ENCODE peak calls at places on chromosomes 4 and X, in nine cellular contexts. V is non-pigmented ciliary epithelial cell; Z is sciatic nerve; H is SW480; U is GM18507; M is fibroblast of pulmonary artery; G is OCI-LY7; S is activated naive CD8-positive, alpha-beta T cell treated with anti-CD3 and anti-CD28 coated beads for 36 hours; T is NB4. R is an unnamed sample.

GRCh38 chrX:3811331-3812311 is 98.2 kb upstream of the PRKX start:
- DNase-seq in Z (no peak), G (peak; percentile 58), T (peak; percentile 54), S (peak; percentile 26), H (peak; percentile 51), U (no peak), V (no peak), M (peak; percentile 62), R (peak; percentile 29)

GRCh38 chr4:67680568-67681222 is 20.3 kb downstream of the UBA6 start:
- DNase-seq in H (no peak), S (no peak), Z (no peak), V (peak; percentile 41), T (no peak), U (no peak), M (peak; percentile 38), G (no peak), R (no peak)

GRCh38 chr4:151356510-151356909 is 31.1 kb upstream of the SH3D19 start:
- DNase-seq in U (no peak), M (peak; percentile 5), T (peak; percentile 1), S (no peak), G (no peak), H (peak; percentile 22), Z (no peak), V (no peak), R (no peak)

GRCh38 chrX:45622538-45622937 is 421.9 kb upstream of the DIPK2B start:
- DNase-seq in Z (no peak), S (no peak), H (no peak), G (no peak), T (no peak), V (no peak), U (no peak), M (peak; percentile 10), R (no peak)

GRCh38 chr4:54741161-54741560 is 83.4 kb downstream of the KIT start:
- DNase-seq in V (no peak), G (no peak), S (no peak), Z (no peak), H (no peak), M (no peak), U (no peak), T (no peak), R (no peak)

GRCh38 chr4:144302704-144303536 is 162.4 kb upstream of the GYPA start:
- DNase-seq in M (no peak), S (no peak), H (no peak), G (no peak), Z (no peak), U (no peak), V (no peak), T (no peak), R (no peak)

GRCh38 chr4:69098470-69098869 is 2.2 kb downstream of the UGT2B7 start:
- DNase-seq in U (no peak), M (no peak), G (no peak), Z (no peak), H (no peak), T (no peak), S (no peak), V (no peak), R (no peak)

GRCh38 chr4:183078634-183079033 is 20.4 kb upstream of the WWC2 start:
- DNase-seq in T (no peak), H (no peak), U (no peak), V (no peak), G (no peak), M (no peak), S (no peak), Z (no peak), R (no peak)

GRCh38 chr4:127162741-127163140 is 470.0 kb upstream of the INTU start:
- DNase-seq in Z (no peak), H (no peak), U (no peak), S (no peak), V (no peak), G (no peak), M (peak; percentile 40), T (peak; percentile 58), R (peak; percentile 60)

GRCh38 chr4:103400405-103400804 is 202.3 kb upstream of the CENPE start:
- DNase-seq in V (peak; percentile 41), T (peak; percentile 17), H (peak; percentile 25), G (no peak), Z (no peak), M (peak; percentile 48), U (no peak), S (no peak), R (no peak)

GRCh38 chr4:33998204-33998603 is 2246.1 kb downstream of the ARAP2 start:
- DNase-seq in T (no peak), H (no peak), G (no peak), M (no peak), Z (no peak), V (no peak), U (no peak), S (no peak), R (no peak)

GRCh38 chrX:11125079-11125478 is 13.9 kb downstream of the HCCS start:
- DNase-seq in H (no peak), U (no peak), G (no peak), V (no peak), S (no peak), M (no peak), Z (no peak), T (no peak), R (no peak)

GRCh38 chrX:39935414-39936064 is 162.2 kb downstream of the BCOR start:
- DNase-seq in M (no peak), H (no peak), V (no peak), G (no peak), Z (no peak), U (no peak), S (no peak), T (no peak), R (no peak)

GRCh38 chr4:7626551-7626950 is 191.8 kb upstream of the PSAPL1 start:
- DNase-seq in T (no peak), M (no peak), V (no peak), S (no peak), H (no peak), Z (no peak), G (no peak), U (no peak), R (no peak)

GRCh38 chrX:25344191-25344936 is 328.6 kb upstream of the ARX start:
- DNase-seq in H (peak; percentile 13), M (no peak), U (no peak), Z (no peak), G (no peak), V (no peak), T (no peak), S (no peak), R (no peak)

GRCh38 chr4:66252291-66252690 is 582.0 kb upstream of the EPHA5 start:
- DNase-seq in T (no peak), M (peak; percentile 21), S (no peak), Z (no peak), U (no peak), H (peak; percentile 1), V (no peak), G (no peak), R (no peak)

GRCh38 chrX:110944323-110944761 is 148.7 kb upstream of the CHRDL1 start:
- DNase-seq in S (no peak), T (no peak), H (no peak), G (no peak), Z (peak; percentile 67), V (no peak), M (no peak), U (no peak), R (no peak)

GRCh38 chr4:55216871-55217635 is 91.7 kb upstream of the KDR start:
- DNase-seq in S (no peak), Z (no peak), T (no peak), M (peak; percentile 9), G (no peak), V (no peak), U (no peak), H (no peak), R (no peak)

GRCh38 chr4:15003891-15004700 is 1.8 kb downstream of the CPEB2 start:
- DNase-seq in H (peak; percentile 34), G (peak; percentile 72), Z (peak; percentile 69), M (no peak), S (peak; percentile 58), U (no peak), T (peak; percentile 71), V (no peak), R (no peak)

GRCh38 chrX:727738-728621 is 97.4 kb downstream of the SHOX start:
- DNase-seq in V (no peak), M (no peak), T (no peak), G (no peak), Z (no peak), U (no peak), S (no peak), H (no peak), R (no peak)

GRCh38 chr4:8370106-8370787 is 70.3 kb downstream of the ACOX3 start:
- DNase-seq in T (no peak), M (no peak), U (no peak), G (no peak), H (no peak), Z (no peak), S (no peak), V (no peak), R (no peak)

GRCh38 chrX:151752847-151753246 is 18.3 kb downstream of the CNGA2 start:
- DNase-seq in V (no peak), M (no peak), S (no peak), G (no peak), T (no peak), U (no peak), H (no peak), Z (no peak), R (no peak)

GRCh38 chrX:24148535-24149345 is 789 bp upstream of the ZFX start:
- DNase-seq in V (no peak), G (peak; percentile 43), Z (no peak), M (peak; percentile 51), H (no peak), T (peak; percentile 59), U (no peak), S (peak; percentile 20), R (no peak)

GRCh38 chr4:46994007-46994405 is 625 bp upstream of the GABRA4 start:
- DNase-seq in T (no peak), U (no peak), G (no peak), S (no peak), V (no peak), H (no peak), Z (no peak), M (no peak), R (no peak)

GRCh38 chrX:154596290-154596929 is 11.5 kb downstream of the CTAG1A start:
- DNase-seq in M (peak; percentile 31), H (peak; percentile 86), T (peak; percentile 63), G (no peak), Z (no peak), U (no peak), V (no peak), S (no peak), R (peak; percentile 13)

GRCh38 chr4:84069119-84069518 is 430.0 kb downstream of the NKX6-1 start:
- DNase-seq in H (no peak), G (no peak), V (no peak), Z (no peak), M (no peak), S (no peak), U (no peak), T (no peak), R (no peak)

GRCh38 chrX:8084023-8084422 is 87.0 kb downstream of the VCX2 start:
- DNase-seq in U (no peak), T (no peak), M (peak; percentile 60), S (no peak), G (no peak), Z (no peak), H (no peak), V (peak; percentile 24), R (no peak)

GRCh38 chr4:162458051-162458450 is 294.3 kb upstream of the FSTL5 start:
- DNase-seq in M (no peak), G (no peak), Z (no peak), H (no peak), U (no peak), S (no peak), T (no peak), V (no peak), R (no peak)

GRCh38 chr4:83212041-83212851 is 72.4 kb downstream of the COQ2 start:
- DNase-seq in G (peak; percentile 99), M (no peak), T (no peak), S (peak; percentile 53), U (no peak), H (peak; percentile 1), V (no peak), Z (no peak), R (no peak)